ENCODE peak calls at places on chromosomes 7 and 10, in eight cellular contexts. Y is nucleus accumbens; T is HL-60; E is H54; D is DMS53; B is H4; W is effector memory CD8-positive, alpha-beta T cell; Q is C1 segment of cervical spinal cord. H is an unnamed sample.

GRCh38 chr10:78948616-78949015 is 120.2 kb upstream of the ZMIZ1 start:
- DNase-seq in T (no peak), Y (no peak), E (no peak), D (no peak), Q (no peak), B (peak), W (no peak), H (no peak)

GRCh38 chr10:3624367-3624766 is 160.6 kb downstream of the KLF6 start:
- DNase-seq in Q (no peak), T (no peak), W (no peak), Y (no peak), D (no peak), E (no peak), B (no peak), H (no peak)

GRCh38 chr10:10528563-10528910 is 489.1 kb upstream of the CELF2 start:
- DNase-seq in B (no peak), Q (no peak), Y (no peak), E (no peak), W (no peak), D (no peak), T (no peak), H (no peak)

GRCh38 chr7:38190010-38190409 is 12.0 kb downstream of the STARD3NL start:
- DNase-seq in D (no peak), E (no peak), W (no peak), Y (no peak), B (no peak), Q (no peak), T (no peak), H (no peak)

GRCh38 chr10:46019541-46020343 is 10.7 kb downstream of the NCOA4 start:
- DNase-seq in T (peak), Q (peak), E (no peak), D (no peak), Y (no peak), W (no peak), B (no peak), H (no peak)

GRCh38 chr10:88427024-88427423 is 156.1 kb downstream of the RNLS start:
- DNase-seq in E (no peak), D (no peak), Y (no peak), Q (no peak), B (no peak), W (no peak), T (no peak), H (no peak)

GRCh38 chr10:72418679-72419078 is 64.0 kb upstream of the DNAJB12 start:
- DNase-seq in T (no peak), E (no peak), D (no peak), W (no peak), Q (no peak), Y (no peak), B (no peak), H (no peak)

GRCh38 chr7:129264534-129264933 is 39.7 kb downstream of the AHCYL2 start:
- DNase-seq in Y (no peak), B (no peak), E (no peak), D (peak), W (no peak), T (no peak), Q (no peak), H (no peak)

GRCh38 chr7:2613926-2614613 is 17.7 kb upstream of the TTYH3 start:
- DNase-seq in T (no peak), D (no peak), W (no peak), Q (no peak), Y (no peak), E (no peak), B (no peak), H (no peak)

GRCh38 chr10:128734161-128734560 is 607.9 kb upstream of the MKI67 start:
- DNase-seq in E (no peak), B (no peak), W (no peak), D (no peak), Q (no peak), T (no peak), Y (no peak), H (no peak)

GRCh38 chr7:636396-636795 is 90.1 kb upstream of the DNAAF5 start:
- DNase-seq in B (no peak), T (no peak), Q (no peak), W (peak), D (no peak), E (peak), Y (no peak), H (peak)

GRCh38 chr7:16223963-16224707 is 197.2 kb downstream of the CRPPA start:
- DNase-seq in T (no peak), Q (no peak), D (no peak), Y (no peak), B (peak), W (peak), E (no peak), H (no peak)

GRCh38 chr7:7201583-7202374 is 19.4 kb downstream of the C1GALT1 start:
- DNase-seq in E (no peak), D (peak), Y (no peak), B (peak), T (no peak), Q (no peak), W (peak), H (peak)

GRCh38 chr7:76149847-76150691 is 51.6 kb upstream of the SRRM3 start:
- DNase-seq in B (no peak), W (no peak), E (no peak), Y (no peak), Q (no peak), D (no peak), T (no peak), H (no peak)

GRCh38 chr10:79098596-79099015 is 29.8 kb downstream of the ZMIZ1 start:
- DNase-seq in E (no peak), Q (no peak), W (no peak), T (no peak), B (no peak), D (no peak), Y (no peak), H (no peak)

GRCh38 chr7:43888983-43889945 is 17.1 kb downstream of the URGCP start:
- DNase-seq in D (no peak), T (no peak), Y (no peak), B (no peak), Q (no peak), E (no peak), W (no peak), H (no peak)

GRCh38 chr10:15877836-15878576 is 17.7 kb upstream of the MINDY3 start:
- DNase-seq in T (no peak), E (no peak), B (no peak), W (no peak), Y (no peak), D (peak), Q (no peak), H (no peak)

GRCh38 chr10:58590152-58590551 is 77.5 kb downstream of the BICC1 start:
- DNase-seq in D (peak), W (no peak), B (peak), Q (no peak), Y (no peak), T (no peak), E (peak), H (no peak)

GRCh38 chr7:69962077-69962855 is 364.0 kb downstream of the AUTS2 start:
- DNase-seq in Q (no peak), Y (no peak), E (no peak), T (no peak), B (peak), W (no peak), D (no peak), H (no peak)

GRCh38 chr10:128978211-128978610 is 488.8 kb upstream of the MGMT start:
- DNase-seq in D (no peak), Q (no peak), E (no peak), W (no peak), T (no peak), Y (no peak), B (no peak), H (no peak)

GRCh38 chr7:142012825-142013506 is 17.3 kb downstream of the MGAM start:
- DNase-seq in E (peak), W (no peak), T (no peak), Q (no peak), D (peak), Y (no peak), B (no peak), H (no peak)

GRCh38 chr7:82600601-82601000 is 157.0 kb upstream of the CACNA2D1 start:
- DNase-seq in Y (no peak), Q (no peak), E (no peak), T (no peak), D (peak), W (no peak), B (no peak), H (no peak)

GRCh38 chr7:1365846-1366245 is 93.4 kb downstream of the MICALL2 start:
- DNase-seq in D (no peak), E (no peak), W (no peak), T (no peak), B (no peak), Y (no peak), Q (no peak), H (no peak)

GRCh38 chr7:98420966-98421612 is 20.2 kb upstream of the BAIAP2L1 start:
- DNase-seq in Y (peak), Q (no peak), E (no peak), D (peak), T (no peak), B (peak), W (peak), H (peak)